ENCODE peak calls at places on chromosomes 1 and 21, in four cellular contexts. One of them, this sample, is unnamed.

GRCh38 chr1:111739222-111739983 is at the start of gene INKA2:
- DNase-seq in H1: no peak
- DNase-seq in heart left ventricle: peak; percentile 96
- DNase-seq in tibial nerve: peak; percentile 73
- DNase-seq in this sample: peak; percentile 87

GRCh38 chr1:25609921-25610320 is 6.7 kb upstream of the MAN1C1 start:
- DNase-seq in H1: no peak
- DNase-seq in heart left ventricle: no peak
- DNase-seq in tibial nerve: no peak
- DNase-seq in this sample: no peak

GRCh38 chr1:192443616-192444015 is 126.8 kb downstream of the RGS21 start:
- DNase-seq in H1: no peak
- DNase-seq in heart left ventricle: no peak
- DNase-seq in tibial nerve: no peak
- DNase-seq in this sample: no peak

GRCh38 chr1:91864017-91864700 is 21.8 kb downstream of the TGFBR3 start:
- DNase-seq in H1: no peak
- DNase-seq in heart left ventricle: no peak
- DNase-seq in tibial nerve: no peak
- DNase-seq in this sample: no peak

GRCh38 chr1:43688594-43689000 is 18.7 kb upstream of the ST3GAL3 start:
- DNase-seq in H1: no peak
- DNase-seq in heart left ventricle: no peak
- DNase-seq in tibial nerve: no peak
- DNase-seq in this sample: no peak

GRCh38 chr21:39483917-39484316 is 32.1 kb downstream of the SH3BGR start:
- DNase-seq in H1: no peak
- DNase-seq in heart left ventricle: no peak
- DNase-seq in tibial nerve: no peak
- DNase-seq in this sample: no peak

GRCh38 chr21:15121655-15122120 is 56.9 kb upstream of the NRIP1 start:
- DNase-seq in H1: no peak
- DNase-seq in heart left ventricle: no peak
- DNase-seq in tibial nerve: no peak
- DNase-seq in this sample: no peak

GRCh38 chr1:29133861-29134694 is 10.4 kb upstream of the TMEM200B start:
- DNase-seq in H1: no peak
- DNase-seq in heart left ventricle: no peak
- DNase-seq in tibial nerve: no peak
- DNase-seq in this sample: no peak

GRCh38 chr1:8155528-8156186 is 129.5 kb upstream of the ERRFI1 start:
- DNase-seq in H1: no peak
- DNase-seq in heart left ventricle: no peak
- DNase-seq in tibial nerve: no peak
- DNase-seq in this sample: no peak

GRCh38 chr1:16630661-16631247 is 17.4 kb upstream of the NBPF1 start:
- DNase-seq in H1: no peak
- DNase-seq in heart left ventricle: peak; percentile 79
- DNase-seq in tibial nerve: no peak
- DNase-seq in this sample: peak; percentile 36

GRCh38 chr1:33626801-33627200 is 154.4 kb downstream of the ZSCAN20 start:
- DNase-seq in H1: no peak
- DNase-seq in heart left ventricle: no peak
- DNase-seq in tibial nerve: no peak
- DNase-seq in this sample: no peak

GRCh38 chr1:226763741-226764264 is 24.7 kb upstream of the ITPKB start:
- DNase-seq in H1: peak; percentile 51
- DNase-seq in heart left ventricle: no peak
- DNase-seq in tibial nerve: no peak
- DNase-seq in this sample: no peak

GRCh38 chr1:36306210-36306901 is at the start of gene SH3D21:
- DNase-seq in H1: peak; percentile 65
- DNase-seq in heart left ventricle: peak; percentile 76
- DNase-seq in tibial nerve: no peak
- DNase-seq in this sample: peak; percentile 48

GRCh38 chr1:2582401-2582800 is 4.2 kb upstream of the PRXL2B start:
- DNase-seq in H1: no peak
- DNase-seq in heart left ventricle: no peak
- DNase-seq in tibial nerve: no peak
- DNase-seq in this sample: no peak

GRCh38 chr1:41920658-41921057 is 1.9 kb upstream of the HIVEP3 start:
- DNase-seq in H1: no peak
- DNase-seq in heart left ventricle: no peak
- DNase-seq in tibial nerve: no peak
- DNase-seq in this sample: no peak

GRCh38 chr1:64246294-64246917 is 43.0 kb downstream of the UBE2U start:
- DNase-seq in H1: no peak
- DNase-seq in heart left ventricle: no peak
- DNase-seq in tibial nerve: no peak
- DNase-seq in this sample: no peak

GRCh38 chr1:85406887-85407593 is 57.9 kb downstream of the DDAH1 start:
- DNase-seq in H1: no peak
- DNase-seq in heart left ventricle: no peak
- DNase-seq in tibial nerve: peak; percentile 37
- DNase-seq in this sample: peak; percentile 42

GRCh38 chr21:19999369-20000272 is 998.6 kb upstream of the NCAM2 start:
- DNase-seq in H1: no peak
- DNase-seq in heart left ventricle: no peak
- DNase-seq in tibial nerve: no peak
- DNase-seq in this sample: no peak

GRCh38 chr1:88683516-88683847 is 591 bp upstream of the PKN2 start:
- DNase-seq in H1: no peak
- DNase-seq in heart left ventricle: peak; percentile 71
- DNase-seq in tibial nerve: peak; percentile 54
- DNase-seq in this sample: peak; percentile 36

GRCh38 chr1:205915354-205915990 is 27.8 kb downstream of the SLC26A9 start:
- DNase-seq in H1: no peak
- DNase-seq in heart left ventricle: no peak
- DNase-seq in tibial nerve: no peak
- DNase-seq in this sample: no peak

GRCh38 chr1:205319081-205320018 is 2.2 kb downstream of the NUAK2 start:
- DNase-seq in H1: no peak
- DNase-seq in heart left ventricle: no peak
- DNase-seq in tibial nerve: peak; percentile 65
- DNase-seq in this sample: peak; percentile 27

GRCh38 chr21:46551636-46552241 is 53.1 kb downstream of the S100B start:
- DNase-seq in H1: no peak
- DNase-seq in heart left ventricle: no peak
- DNase-seq in tibial nerve: no peak
- DNase-seq in this sample: no peak

GRCh38 chr1:152783095-152783494 is 3.0 kb upstream of the LCE1E start:
- DNase-seq in H1: no peak
- DNase-seq in heart left ventricle: no peak
- DNase-seq in tibial nerve: no peak
- DNase-seq in this sample: no peak

GRCh38 chr1:204731509-204731908 is 46.0 kb upstream of the LRRN2 start:
- DNase-seq in H1: no peak
- DNase-seq in heart left ventricle: no peak
- DNase-seq in tibial nerve: no peak
- DNase-seq in this sample: no peak

GRCh38 chr1:82064701-82065100 is 264.0 kb downstream of the ADGRL2 start:
- DNase-seq in H1: no peak
- DNase-seq in heart left ventricle: no peak
- DNase-seq in tibial nerve: no peak
- DNase-seq in this sample: no peak

GRCh38 chr1:161171191-161171590 is 5.0 kb downstream of the PPOX start:
- DNase-seq in H1: no peak
- DNase-seq in heart left ventricle: no peak
- DNase-seq in tibial nerve: no peak
- DNase-seq in this sample: no peak

GRCh38 chr1:153404768-153405167 is 11.6 kb upstream of the S100A7A start:
- DNase-seq in H1: peak; percentile 19
- DNase-seq in heart left ventricle: peak; percentile 76
- DNase-seq in tibial nerve: peak; percentile 11
- DNase-seq in this sample: no peak

GRCh38 chr1:243974451-243975292 is 76.4 kb upstream of the ZBTB18 start:
- DNase-seq in H1: no peak
- DNase-seq in heart left ventricle: no peak
- DNase-seq in tibial nerve: no peak
- DNase-seq in this sample: no peak

GRCh38 chr1:176897350-176898236 is 266.9 kb downstream of the ASTN1 start:
- DNase-seq in H1: peak; percentile 70
- DNase-seq in heart left ventricle: peak; percentile 76
- DNase-seq in tibial nerve: peak; percentile 70
- DNase-seq in this sample: peak; percentile 50

GRCh38 chr1:47703161-47703825 is 265.4 kb downstream of the FOXD2 start:
- DNase-seq in H1: no peak
- DNase-seq in heart left ventricle: no peak
- DNase-seq in tibial nerve: no peak
- DNase-seq in this sample: no peak

GRCh38 chr1:169421309-169421708 is 6.0 kb downstream of the CCDC181 start:
- DNase-seq in H1: no peak
- DNase-seq in heart left ventricle: no peak
- DNase-seq in tibial nerve: no peak
- DNase-seq in this sample: no peak

GRCh38 chr21:33418686-33419085 is 15.5 kb downstream of the IFNGR2 start:
- DNase-seq in H1: no peak
- DNase-seq in heart left ventricle: peak; percentile 74
- DNase-seq in tibial nerve: peak; percentile 82
- DNase-seq in this sample: peak; percentile 77

GRCh38 chr1:155979525-155980343 is 1.4 kb upstream of the ARHGEF2 start:
- DNase-seq in H1: no peak
- DNase-seq in heart left ventricle: no peak
- DNase-seq in tibial nerve: no peak
- DNase-seq in this sample: peak; percentile 70

GRCh38 chr21:42524341-42525227 is 10.9 kb downstream of the SLC37A1 start:
- DNase-seq in H1: no peak
- DNase-seq in heart left ventricle: peak; percentile 75
- DNase-seq in tibial nerve: peak; percentile 54
- DNase-seq in this sample: peak; percentile 71
- TF ChIP-seq POLR2A in H1: no peak
- TF ChIP-seq POLR2A in heart left ventricle: no peak
- TF ChIP-seq POLR2A in tibial nerve: no peak
- TF ChIP-seq POLR2A in this sample: no peak

GRCh38 chr21:36571556-36571955 is 91.6 kb upstream of the CLDN14 start:
- DNase-seq in H1: no peak
- DNase-seq in heart left ventricle: no peak
- DNase-seq in tibial nerve: no peak
- DNase-seq in this sample: no peak

GRCh38 chr21:36567216-36567917 is 87.4 kb upstream of the CLDN14 start:
- DNase-seq in H1: no peak
- DNase-seq in heart left ventricle: no peak
- DNase-seq in tibial nerve: no peak
- DNase-seq in this sample: no peak

GRCh38 chr21:36566606-36567005 is 86.7 kb upstream of the CLDN14 start:
- DNase-seq in H1: no peak
- DNase-seq in heart left ventricle: no peak
- DNase-seq in tibial nerve: no peak
- DNase-seq in this sample: no peak

GRCh38 chr21:36572091-36572490 is 92.2 kb upstream of the CLDN14 start:
- DNase-seq in H1: no peak
- DNase-seq in heart left ventricle: no peak
- DNase-seq in tibial nerve: no peak
- DNase-seq in this sample: no peak

GRCh38 chr21:36569511-36569910 is 89.6 kb upstream of the CLDN14 start:
- DNase-seq in H1: no peak
- DNase-seq in heart left ventricle: no peak
- DNase-seq in tibial nerve: no peak
- DNase-seq in this sample: no peak
- H3K27me3 ChIP-seq in H1: no peaks in the 10 kb centered on the region
- H3K27me3 ChIP-seq in heart left ventricle: peaks cover 5% of the 10 kb centered on the region
- H3K27me3 ChIP-seq in tibial nerve: no peaks in the 10 kb centered on the region
- H3K27me3 ChIP-seq in this sample: no peaks in the 10 kb centered on the region

DNA sequence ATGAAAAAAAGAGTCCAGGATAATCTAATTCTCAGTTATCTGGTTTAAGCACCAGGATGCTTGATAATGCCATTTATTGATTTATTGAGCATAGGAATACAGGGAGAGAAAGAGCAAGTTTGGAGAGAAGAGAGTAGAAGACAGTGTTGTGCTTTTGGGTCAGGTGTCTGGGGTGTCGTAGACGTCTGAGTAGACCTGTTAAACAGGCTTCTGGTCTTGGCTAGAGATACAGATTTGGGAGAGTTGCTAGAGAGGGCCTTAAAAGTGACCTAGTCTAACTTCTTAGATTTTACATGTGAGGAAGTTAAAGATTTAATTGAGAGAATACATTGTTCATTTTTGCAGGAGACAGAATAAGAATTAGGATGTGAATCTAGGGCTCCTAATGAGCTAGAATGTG is 34.3 kb downstream of the CNST start:
- DNase-seq in H1: no peak
- DNase-seq in heart left ventricle: no peak
- DNase-seq in tibial nerve: no peak
- DNase-seq in this sample: no peak
- H3K9me3 ChIP-seq in H1: no peaks in the 10 kb centered on the region
- H3K9me3 ChIP-seq in heart left ventricle: no peaks in the 10 kb centered on the region
- H3K9me3 ChIP-seq in tibial nerve: no peaks in the 10 kb centered on the region
- H3K9me3 ChIP-seq in this sample: no peaks in the 10 kb centered on the region

DNA sequence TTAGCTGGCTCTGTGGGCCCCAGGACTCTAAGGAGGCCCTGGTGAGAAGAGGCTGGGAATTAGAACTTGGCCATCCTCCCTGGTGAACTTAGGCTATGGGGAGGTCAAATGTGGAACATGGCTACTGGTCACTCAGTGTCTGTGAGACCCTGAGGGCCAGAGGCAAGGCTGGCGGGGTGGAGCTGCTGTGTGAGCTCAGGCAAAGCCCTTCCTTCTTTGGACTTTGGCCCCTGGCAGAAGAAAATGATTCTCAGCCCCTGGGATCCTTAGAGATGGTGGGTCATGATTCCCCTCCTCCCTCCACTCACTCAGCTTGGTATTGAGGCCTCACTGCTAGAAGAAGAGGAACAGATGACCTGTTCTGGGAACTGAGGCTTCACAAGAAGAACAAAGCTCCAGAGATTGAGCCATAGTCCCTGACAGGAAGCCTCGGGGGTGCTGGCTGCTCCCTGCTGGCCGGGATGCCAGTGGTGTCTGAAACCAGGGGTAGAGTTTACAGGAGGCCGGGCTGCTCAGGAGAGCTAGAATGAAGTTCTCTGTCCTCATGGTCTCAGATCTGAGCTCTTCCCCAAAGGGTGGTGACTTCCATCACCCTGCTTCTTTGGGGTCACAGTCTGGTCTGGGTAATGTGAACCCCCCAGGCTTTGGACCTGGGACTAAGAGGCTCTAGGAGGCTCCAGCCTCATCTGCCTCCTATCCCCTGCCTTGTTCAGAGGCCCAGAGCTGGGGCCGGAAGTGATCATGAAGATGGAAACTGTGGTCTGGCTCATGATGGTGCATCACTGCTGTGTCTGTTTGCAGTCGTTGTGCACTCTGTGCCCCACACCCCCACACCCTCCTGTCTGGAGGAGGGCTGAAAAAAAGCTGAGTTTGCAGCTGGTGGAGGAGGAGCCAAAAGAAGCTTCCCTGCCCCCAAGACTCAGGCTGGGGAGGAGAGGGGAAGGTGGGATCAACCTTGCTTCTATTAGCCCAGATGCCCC is 905 bp downstream of the BTBD19 start:
- DNase-seq in H1: no peak
- DNase-seq in heart left ventricle: peak; percentile 73
- DNase-seq in tibial nerve: no peak
- DNase-seq in this sample: peak; percentile 73
- TF ChIP-seq POLR2A in H1: no peak
- TF ChIP-seq POLR2A in heart left ventricle: no peak
- TF ChIP-seq POLR2A in tibial nerve: no peak
- TF ChIP-seq POLR2A in this sample: peak; percentile 13